ENCODE peak calls at places on chromosomes 11 and 22, in four cellular contexts. O, B, R and X are unnamed samples.

GRCh38 chr22:36569999-36570398 is 41.0 kb upstream of the EIF3D start:
- DNase-seq in O (peak), B (peak), R (peak), X (peak)

GRCh38 chr11:76624515-76625379 is 45.8 kb downstream of the LRRC32 start:
- DNase-seq in O (no peak), B (no peak), R (no peak), X (no peak)

GRCh38 chr11:36394056-36394455 is 98.0 kb downstream of the PRR5L start:
- DNase-seq in O (no peak), B (no peak), R (no peak), X (no peak)

GRCh38 chr22:49671331-49672012 is 156.2 kb downstream of the BRD1 start:
- DNase-seq in O (no peak), B (no peak), R (no peak), X (no peak)

GRCh38 chr22:50102946-50103345 is 13.1 kb downstream of the MOV10L1 start:
- DNase-seq in O (no peak), B (no peak), R (peak), X (no peak)

GRCh38 chr11:26025680-26026079 is 306.2 kb upstream of the ANO3 start:
- DNase-seq in O (no peak), B (no peak), R (no peak), X (no peak)

GRCh38 chr22:36206255-36206654 is 4.6 kb upstream of the APOL4 start:
- DNase-seq in O (no peak), B (no peak), R (no peak), X (no peak)

GRCh38 chr22:50218153-50218995 is 17.6 kb downstream of the SELENOO start:
- DNase-seq in O (no peak), B (no peak), R (no peak), X (no peak)

GRCh38 chr11:101949846-101950245 is 33.5 kb upstream of the ANGPTL5 start:
- DNase-seq in O (no peak), B (no peak), R (no peak), X (no peak)

GRCh38 chr11:78961938-78962701 is 387.5 kb upstream of the NARS2 start:
- DNase-seq in O (peak), B (peak), R (peak), X (no peak)

GRCh38 chr11:43923327-43924111 is 18.9 kb upstream of the C11orf96 start:
- DNase-seq in O (peak), B (no peak), R (peak), X (no peak)

GRCh38 chr11:123630126-123630531 is 24.3 kb downstream of the SCN3B start:
- DNase-seq in O (no peak), B (no peak), R (no peak), X (no peak)

GRCh38 chr22:37094239-37094638 is 15.3 kb downstream of the TMPRSS6 start:
- DNase-seq in O (no peak), B (no peak), R (no peak), X (no peak)

GRCh38 chr11:2297623-2298030 is 4.1 kb downstream of the C11orf21 start:
- DNase-seq in O (no peak), B (no peak), R (no peak), X (no peak)

GRCh38 chr11:6258141-6258540 is 1.5 kb upstream of the CCKBR start:
- DNase-seq in O (no peak), B (no peak), R (no peak), X (no peak)

GRCh38 chr11:9462172-9462799 is 1.5 kb downstream of the ZNF143 start:
- DNase-seq in O (peak), B (no peak), R (peak), X (peak)

GRCh38 chr11:88348870-88349269 is 11.3 kb upstream of the CTSC start:
- DNase-seq in O (no peak), B (no peak), R (no peak), X (no peak)

GRCh38 chr11:73989156-73989555 is 6.5 kb upstream of the UCP2 start:
- DNase-seq in O (no peak), B (no peak), R (peak), X (no peak)

GRCh38 chr11:67393437-67393836 is 1.7 kb downstream of the RAD9A start:
- DNase-seq in O (no peak), B (no peak), R (no peak), X (no peak)

GRCh38 chr22:39349967-39350802 is at the start of gene SYNGR1:
- DNase-seq in O (peak), B (peak), R (peak), X (no peak)

GRCh38 chr11:110908401-110909106 is 196.3 kb upstream of the ARHGAP20 start:
- DNase-seq in O (peak), B (no peak), R (peak), X (peak)

GRCh38 chr11:20762112-20762511 is 92.7 kb downstream of the NELL1 start:
- DNase-seq in O (no peak), B (no peak), R (no peak), X (no peak)